ENCODE peak calls at places on chromosomes 4 and X, in five cellular contexts. X, E, M, U and R are unnamed samples.

GRCh38 chr4:188268081-188268908 is 129.1 kb downstream of the TRIML1 start:
- DNase-seq in E (no peak), U (no peak), M (no peak), X (no peak), R (no peak)

GRCh38 chrX:118117069-118117405 is 427 bp upstream of the KLHL13 start:
- DNase-seq in X (no peak), U (peak; percentile 12), M (peak; percentile 46), E (no peak), R (no peak)

GRCh38 chr4:169315530-169316306 is 45.0 kb upstream of the SH3RF1 start:
- DNase-seq in X (no peak), U (no peak), M (no peak), E (no peak), R (no peak)

GRCh38 chr4:184352891-184353290 is 121.5 kb downstream of the IRF2 start:
- DNase-seq in M (no peak), U (no peak), E (no peak), X (no peak), R (no peak)

GRCh38 chrX:28498658-28499057 is 88.6 kb upstream of the IL1RAPL1 start:
- DNase-seq in M (no peak), E (no peak), U (no peak), X (no peak), R (no peak)

GRCh38 chrX:48472851-48473717 is 2.9 kb upstream of the FTSJ1 start:
- DNase-seq in U (no peak), E (peak; percentile 52), X (no peak), M (no peak), R (no peak)

GRCh38 chr4:82201805-82202636 is 171.8 kb downstream of the HNRNPD start:
- DNase-seq in U (no peak), X (peak; percentile 24), E (peak; percentile 50), M (peak; percentile 79), R (no peak)

GRCh38 chrX:7169627-7170026 is 21.7 kb upstream of the PUDP start:
- DNase-seq in U (no peak), E (peak; percentile 11), M (no peak), X (no peak), R (no peak)

GRCh38 chrX:97397371-97397770 is 513.7 kb downstream of the RPA4 start:
- DNase-seq in E (no peak), M (no peak), U (no peak), X (no peak), R (no peak)

GRCh38 chr4:73258668-73259551 is at the start of gene ANKRD17:
- DNase-seq in M (peak; percentile 97), X (peak; percentile 92), E (peak; percentile 93), U (peak; percentile 83), R (peak; percentile 90)
- TF ChIP-seq POLR2A in M (peak; percentile 87), X (peak; percentile 81), E (peak; percentile 96), U (peak; percentile 66), R (peak; percentile 76)

GRCh38 chrX:20265726-20266681 is 705 bp downstream of the RPS6KA3 start:
- DNase-seq in E (peak; percentile 32), M (peak; percentile 52), X (peak; percentile 34), U (no peak), R (peak; percentile 22)

GRCh38 chrX:20267924-20268701 is 1.4 kb upstream of the RPS6KA3 start:
- DNase-seq in M (peak; percentile 64), U (peak; percentile 20), X (peak; percentile 48), E (peak; percentile 55), R (peak; percentile 48)

GRCh38 chrX:20265221-20265725 is 1.4 kb downstream of the RPS6KA3 start:
- DNase-seq in M (peak; percentile 81), X (peak; percentile 60), E (peak; percentile 38), U (peak; percentile 17), R (peak; percentile 75)

GRCh38 chrX:20266810-20267598 is at the start of gene RPS6KA3:
- DNase-seq in M (peak; percentile 97), E (peak; percentile 89), U (peak; percentile 85), X (peak; percentile 90), R (peak; percentile 88)

GRCh38 chrX:20267599-20267923 is 852 bp upstream of the RPS6KA3 start:
- DNase-seq in X (no peak), E (no peak), U (no peak), M (no peak), R (no peak)
- H3K27ac ChIP-seq in X (peak overlapping the region; percentile 83), E (peak overlapping the region; percentile 87), U (peak overlapping the region; percentile 86), M (peak overlapping the region; percentile 90), R (peak overlapping the region; percentile 92)

GRCh38 chrX:135893294-135893817 is at the start of the genes CT45A10 and SAGE1:
- DNase-seq in E (no peak), X (no peak), U (no peak), M (no peak), R (no peak)
- TF ChIP-seq POLR2A in E (no peak), X (no peak), U (no peak), M (no peak), R (no peak)

DNA sequence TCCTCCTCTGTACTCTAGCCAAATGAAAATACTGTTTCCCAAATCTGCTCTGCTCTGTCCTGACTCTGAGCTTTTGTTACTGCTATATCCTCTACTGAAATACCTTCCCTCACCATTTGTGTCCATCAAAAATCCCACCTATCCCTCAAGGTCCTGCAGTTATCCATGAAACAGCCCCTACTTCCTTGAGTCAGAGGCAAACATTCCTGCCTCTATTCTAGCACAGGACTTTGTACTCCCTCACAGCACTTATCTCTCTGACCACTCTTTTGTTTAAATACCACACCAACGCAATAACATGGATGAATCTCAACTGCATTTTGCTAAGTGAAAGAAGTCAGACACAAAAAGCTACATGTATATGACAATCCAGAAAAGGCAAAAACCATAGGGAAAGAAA is 10.5 kb upstream of the RNF128 start:
- DNase-seq in U (no peak), M (no peak), E (no peak), X (no peak), R (no peak)
- H3K27ac ChIP-seq in U (no peak overlapping the region), M (no peak overlapping the region), E (peak overlapping the region; percentile 11), X (no peak overlapping the region), R (no peak overlapping the region)

DNA sequence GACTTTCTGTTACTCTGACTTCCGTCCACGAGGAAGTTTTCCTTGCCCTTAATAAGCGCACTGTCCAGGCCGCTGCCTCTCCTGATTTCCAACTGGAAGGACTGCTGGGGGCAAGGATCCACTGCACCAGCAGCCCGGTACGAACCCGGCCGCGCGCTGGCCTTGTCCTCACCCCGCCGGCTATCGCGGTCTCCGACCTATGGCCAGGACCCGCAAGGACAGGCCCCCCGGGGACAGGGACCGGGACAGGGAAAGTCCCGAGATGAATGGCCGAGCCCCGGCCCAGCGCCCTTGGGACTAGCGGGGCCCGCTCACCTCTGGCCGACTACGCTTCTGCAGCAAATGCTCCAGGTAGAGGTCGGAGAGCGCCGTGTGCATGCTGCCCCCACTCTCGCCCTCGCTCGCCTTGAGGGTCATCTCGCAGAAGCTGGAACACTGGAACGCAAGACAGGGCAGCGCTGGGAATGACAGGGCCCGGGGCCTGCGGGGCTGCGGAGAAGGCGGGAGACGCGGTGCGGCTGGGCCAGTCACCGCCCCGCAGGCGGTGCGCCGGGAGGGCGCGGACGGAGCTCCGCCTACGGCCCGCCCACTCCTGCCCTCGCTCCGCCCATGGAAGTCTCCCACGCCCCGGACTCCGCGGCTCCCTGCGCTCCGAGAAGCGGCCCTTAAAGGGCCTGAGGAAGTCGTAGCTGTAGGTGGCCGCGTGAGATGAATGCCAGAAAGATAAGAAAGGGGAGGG is at the start of gene MPP1:
- DNase-seq in E (peak; percentile 78), U (peak; percentile 43), X (peak; percentile 78), M (peak; percentile 89), R (peak; percentile 41)
- TF ChIP-seq POLR2A in E (peak; percentile 34), U (peak; percentile 39), X (no peak), M (peak; percentile 46), R (no peak)

DNA sequence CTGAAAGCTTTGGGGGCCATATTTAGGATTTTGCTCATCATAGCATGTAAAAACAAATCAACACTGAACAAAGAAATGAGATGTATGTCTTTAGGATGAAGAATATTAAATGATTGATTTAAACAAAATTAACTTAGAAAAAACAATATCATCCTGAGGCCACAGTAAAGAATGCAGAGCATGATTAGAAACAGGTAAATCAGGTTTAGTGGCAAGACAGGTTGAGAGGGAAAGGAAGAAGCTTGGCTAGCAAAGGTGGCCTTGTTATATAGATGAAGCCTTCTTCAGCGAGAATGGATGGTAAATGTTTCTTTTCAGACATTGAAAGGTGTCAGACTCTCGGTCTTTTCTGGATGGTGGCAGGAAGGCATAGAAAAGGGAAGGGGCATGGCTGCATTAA is 11.9 kb upstream of the MAGEB16 start:
- DNase-seq in U (no peak), E (no peak), M (no peak), X (no peak), R (no peak)
- H3K27ac ChIP-seq in U (no peak overlapping the region), E (no peak overlapping the region), M (no peak overlapping the region), X (no peak overlapping the region), R (no peak overlapping the region)

GRCh38 chrX:149939271-149940014 is 1.2 kb upstream of the EOLA2 start:
- DNase-seq in U (peak; percentile 90), X (peak; percentile 95), M (peak; percentile 97), E (peak; percentile 95), R (peak; percentile 91)

GRCh38 chrX:149940015-149940716 is 1.9 kb upstream of the EOLA2 start:
- DNase-seq in M (peak; percentile 97), X (peak; percentile 91), U (peak; percentile 87), E (peak; percentile 94), R (peak; percentile 97)

GRCh38 chrX:149938427-149939270 is at the start of gene EOLA2:
- DNase-seq in E (peak; percentile 93), M (peak; percentile 98), X (peak; percentile 94), U (peak; percentile 92), R (peak; percentile 92)

GRCh38 chrX:149937881-149938426 is 337 bp downstream of the EOLA2 start:
- DNase-seq in U (no peak), E (peak; percentile 28), X (peak; percentile 44), M (peak; percentile 52), R (no peak)
- TF ChIP-seq POLR2A in U (no peak), E (no peak), X (no peak), M (no peak), R (no peak)